ENCODE peak calls at places on chromosomes 16 and 17, in seven cellular contexts. J is psoas muscle, W is GM10248, V is retinal pigment epithelial cell, K is breast epithelium, P is dorsolateral prefrontal cortex, T is GM20000. M is an unnamed sample.

GRCh38 chr17:76179496-76180467 is 38.7 kb upstream of the FOXJ1 start:
- DNase-seq in J (no peak), W (peak), V (no peak), K (no peak), P (no peak), T (peak), M (no peak)

GRCh38 chr17:27597188-27597580 is 33.8 kb upstream of the LGALS9 start:
- DNase-seq in J (no peak), W (no peak), V (no peak), K (no peak), P (no peak), T (no peak), M (no peak)

GRCh38 chr16:46932802-46933201 is 40.7 kb downstream of the DNAJA2 start:
- DNase-seq in J (no peak), W (peak), V (no peak), K (no peak), P (no peak), T (no peak), M (no peak)

GRCh38 chr16:12503201-12503600 is 300.5 kb downstream of the CPPED1 start:
- DNase-seq in J (no peak), W (no peak), V (no peak), K (no peak), P (no peak), T (no peak), M (no peak)

GRCh38 chr16:4623593-4623992 is 1.0 kb upstream of the MGRN1 start:
- DNase-seq in J (no peak), W (no peak), V (no peak), K (no peak), P (no peak), T (no peak), M (no peak)

GRCh38 chr16:9996191-9996590 is 186.0 kb downstream of the GRIN2A start:
- DNase-seq in J (no peak), W (no peak), V (no peak), K (no peak), P (no peak), T (no peak), M (no peak)

GRCh38 chr16:8847623-8848022 is 21.2 kb downstream of the CARHSP1 start:
- DNase-seq in J (peak), W (peak), V (no peak), K (no peak), P (no peak), T (no peak), M (no peak)

GRCh38 chr17:44108440-44109311 is 14.8 kb downstream of the HDAC5 start:
- DNase-seq in J (peak), W (no peak), V (peak), K (peak), P (no peak), T (no peak), M (no peak)

GRCh38 chr17:75679706-75680201 is 12.6 kb downstream of the SAP30BP start:
- DNase-seq in J (no peak), W (no peak), V (no peak), K (peak), P (peak), T (no peak), M (no peak)

GRCh38 chr16:1674306-1674705 is 3.8 kb upstream of the JPT2 start:
- DNase-seq in J (no peak), W (no peak), V (no peak), K (no peak), P (no peak), T (no peak), M (no peak)

GRCh38 chr17:77796201-77796860 is 162.2 kb upstream of the TNRC6C start:
- DNase-seq in J (no peak), W (no peak), V (no peak), K (peak), P (no peak), T (no peak), M (no peak)

GRCh38 chr16:54118846-54119245 is 167.7 kb downstream of the IRX3 start:
- DNase-seq in J (no peak), W (no peak), V (no peak), K (no peak), P (no peak), T (no peak), M (no peak)

GRCh38 chr17:72970794-72971512 is 121.5 kb downstream of the SLC39A11 start:
- DNase-seq in J (no peak), W (no peak), V (no peak), K (no peak), P (no peak), T (no peak), M (no peak)

GRCh38 chr17:7389924-7390910 is 4.1 kb downstream of the PLSCR3 start:
- DNase-seq in J (no peak), W (no peak), V (no peak), K (no peak), P (no peak), T (no peak), M (no peak)

GRCh38 chr16:79067600-79067999 is 532.9 kb downstream of the MAF start:
- DNase-seq in J (no peak), W (no peak), V (no peak), K (no peak), P (no peak), T (no peak), M (no peak)

GRCh38 chr17:65193305-65194293 is 56.4 kb downstream of the RGS9 start:
- DNase-seq in J (no peak), W (no peak), V (no peak), K (peak), P (no peak), T (no peak), M (no peak)

GRCh38 chr16:53502331-53503269 is at the start of gene AKTIP:
- DNase-seq in J (peak), W (peak), V (peak), K (peak), P (peak), T (peak), M (no peak)

GRCh38 chr16:74035816-74036215 is 260.8 kb upstream of the PSMD7 start:
- DNase-seq in J (no peak), W (peak), V (no peak), K (no peak), P (no peak), T (no peak), M (no peak)

GRCh38 chr17:17774009-17774881 is 62.5 kb downstream of the SREBF1 start:
- DNase-seq in J (peak), W (no peak), V (no peak), K (peak), P (no peak), T (no peak), M (peak)

GRCh38 chr17:74466111-74466784 is at the start of gene CD300A:
- DNase-seq in J (peak), W (no peak), V (no peak), K (no peak), P (no peak), T (no peak), M (no peak)

GRCh38 chr17:50478391-50479361 is at the start of gene RSAD1:
- DNase-seq in J (peak), W (peak), V (peak), K (peak), P (peak), T (peak), M (peak)
- TF ChIP-seq CTCF in J (peak), W (peak), V (no peak), K (peak), P (peak), T (peak), M (no peak)

GRCh38 chr16:82016268-82016667 is 5.0 kb upstream of the SDR42E1 start:
- DNase-seq in J (no peak), W (no peak), V (no peak), K (no peak), P (no peak), T (no peak), M (no peak)
- TF ChIP-seq CTCF in J (no peak), W (no peak), V (peak), K (no peak), P (no peak), T (no peak), M (no peak)

GRCh38 chr16:50629334-50629733 is 51.8 kb downstream of the SNX20 start:
- DNase-seq in J (no peak), W (no peak), V (no peak), K (no peak), P (no peak), T (no peak), M (no peak)

GRCh38 chr16:50628156-50628802 is 52.8 kb downstream of the SNX20 start:
- DNase-seq in J (no peak), W (no peak), V (no peak), K (no peak), P (no peak), T (no peak), M (no peak)

GRCh38 chr16:50625374-50625773 is 55.7 kb downstream of the SNX20 start:
- DNase-seq in J (no peak), W (no peak), V (no peak), K (no peak), P (no peak), T (no peak), M (no peak)

GRCh38 chr16:50626868-50627267 is 54.2 kb downstream of the SNX20 start:
- DNase-seq in J (no peak), W (no peak), V (no peak), K (no peak), P (no peak), T (no peak), M (no peak)

GRCh38 chr16:50627419-50627818 is 53.7 kb downstream of the SNX20 start:
- DNase-seq in J (no peak), W (peak), V (no peak), K (no peak), P (no peak), T (peak), M (no peak)
- TF ChIP-seq CTCF in J (peak), W (peak), V (no peak), K (no peak), P (peak), T (peak), M (no peak)

DNA sequence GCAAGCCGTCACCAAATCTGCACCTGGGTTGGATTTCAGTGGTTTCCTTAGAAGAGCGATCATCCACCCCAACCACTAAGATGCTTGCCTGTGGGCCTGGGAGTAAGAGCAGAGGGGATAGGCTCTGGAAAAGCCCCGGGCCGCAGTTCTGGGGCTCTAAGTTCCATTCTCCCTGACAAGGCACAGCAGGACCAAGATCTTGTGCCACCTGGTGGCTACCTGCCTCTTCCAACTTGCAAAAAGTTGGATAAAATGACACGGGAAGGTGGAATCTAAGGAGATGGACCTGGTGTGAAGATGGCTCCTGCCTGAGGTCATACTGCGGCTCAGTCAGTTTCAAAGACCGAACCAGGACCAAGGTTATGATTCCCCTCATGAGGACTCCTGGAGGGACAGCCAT is 42.3 kb downstream of the ABCC12 start:
- DNase-seq in J (no peak), W (no peak), V (no peak), K (no peak), P (no peak), T (no peak), M (no peak)
- TF ChIP-seq CTCF in J (no peak), W (peak), V (peak), K (no peak), P (no peak), T (peak), M (no peak)

DNA sequence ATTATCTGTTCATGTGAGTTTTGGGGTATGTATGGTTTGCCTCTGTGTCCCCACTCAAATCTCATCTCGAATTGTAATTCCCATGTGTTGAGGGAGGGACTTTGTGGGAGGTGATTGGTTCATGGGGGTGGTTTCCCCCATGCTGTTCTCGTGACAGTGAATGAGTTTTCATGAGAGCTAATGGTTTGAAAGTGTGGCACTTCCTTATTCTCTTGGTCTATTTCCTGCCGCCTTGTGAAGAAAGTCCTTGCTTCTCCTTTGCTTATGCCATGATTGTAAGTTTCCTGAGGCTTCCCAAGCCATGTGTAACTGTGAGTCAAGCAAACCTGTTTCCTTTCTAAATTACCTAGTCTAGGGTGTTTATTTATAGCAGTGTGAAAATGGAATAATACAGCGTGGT is 128.1 kb upstream of the HS3ST4 start:
- DNase-seq in J (no peak), W (no peak), V (no peak), K (no peak), P (no peak), T (no peak), M (no peak)
- TF ChIP-seq CTCF in J (no peak), W (no peak), V (no peak), K (no peak), P (no peak), T (no peak), M (no peak)

DNA sequence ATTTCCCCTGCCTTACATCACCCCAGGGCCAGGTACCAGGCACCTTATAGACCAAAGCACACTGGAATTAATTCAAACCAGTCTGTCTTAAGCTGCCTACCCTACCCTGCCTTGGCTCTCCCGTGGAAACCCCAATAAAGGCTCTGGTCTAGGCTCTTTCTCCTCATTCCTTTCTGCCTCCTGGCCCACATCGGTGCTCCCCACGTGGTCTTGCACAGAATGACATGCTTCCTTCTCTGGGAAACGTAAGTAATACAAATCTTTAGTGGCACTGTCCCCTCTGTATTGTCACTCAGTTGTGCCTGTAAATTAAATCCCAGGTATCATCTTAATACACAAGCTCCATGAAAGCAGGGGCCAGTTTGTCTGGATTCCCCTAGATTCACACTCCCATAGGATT is 16.6 kb downstream of the KRT25 start:
- DNase-seq in J (no peak), W (no peak), V (no peak), K (no peak), P (no peak), T (no peak), M (no peak)
- TF ChIP-seq CTCF in J (no peak), W (no peak), V (no peak), K (no peak), P (no peak), T (no peak), M (no peak)